ENCODE peak calls at places on chromosomes 11 and 22, in seven cellular contexts. One of them, this sample, is unnamed.

GRCh38 chr11:71489311-71490043 is 36.5 kb downstream of the NADSYN1 start:
- DNase-seq in fibroblast of lung: peak
- DNase-seq in substantia nigra: no peak
- DNase-seq in NCI-H345: no peak
- DNase-seq in uterus: no peak
- DNase-seq in amniotic stem cell: no peak
- DNase-seq in activated T-helper 1 cell treated with anti-CD3 and anti-CD28 coated beads, Interleukin-12 subunit alpha, Interleukin-12 subunit beta, Interleukin-2, Interleukin-4 antibody, amounts not matched to agents 30 ng/mL and 10 ng/mL and 1 ng/mL, durations not matched to agents 14 hours and 24 hours and 36 hours: peak
- DNase-seq in this sample: no peak

GRCh38 chr22:29719894-29720645 is at the start of gene CABP7:
- DNase-seq in fibroblast of lung: no peak
- DNase-seq in substantia nigra: no peak
- DNase-seq in NCI-H345: peak
- DNase-seq in uterus: no peak
- DNase-seq in amniotic stem cell: no peak
- DNase-seq in activated T-helper 1 cell treated with anti-CD3 and anti-CD28 coated beads, Interleukin-12 subunit alpha, Interleukin-12 subunit beta, Interleukin-2, Interleukin-4 antibody, amounts not matched to agents 30 ng/mL and 10 ng/mL and 1 ng/mL, durations not matched to agents 14 hours and 24 hours and 36 hours: no peak
- DNase-seq in this sample: no peak

GRCh38 chr11:41499429-41499828 is 40.0 kb upstream of the LRRC4C start:
- DNase-seq in fibroblast of lung: peak
- DNase-seq in substantia nigra: no peak
- DNase-seq in NCI-H345: no peak
- DNase-seq in uterus: no peak
- DNase-seq in amniotic stem cell: no peak
- DNase-seq in activated T-helper 1 cell treated with anti-CD3 and anti-CD28 coated beads, Interleukin-12 subunit alpha, Interleukin-12 subunit beta, Interleukin-2, Interleukin-4 antibody, amounts not matched to agents 30 ng/mL and 10 ng/mL and 1 ng/mL, durations not matched to agents 14 hours and 24 hours and 36 hours: no peak
- DNase-seq in this sample: no peak

GRCh38 chr11:40306938-40307548 is 1152.4 kb downstream of the LRRC4C start:
- DNase-seq in fibroblast of lung: peak
- DNase-seq in substantia nigra: no peak
- DNase-seq in NCI-H345: peak
- DNase-seq in uterus: no peak
- DNase-seq in amniotic stem cell: peak
- DNase-seq in activated T-helper 1 cell treated with anti-CD3 and anti-CD28 coated beads, Interleukin-12 subunit alpha, Interleukin-12 subunit beta, Interleukin-2, Interleukin-4 antibody, amounts not matched to agents 30 ng/mL and 10 ng/mL and 1 ng/mL, durations not matched to agents 14 hours and 24 hours and 36 hours: no peak
- DNase-seq in this sample: peak

GRCh38 chr11:20342347-20343279 is 20.9 kb upstream of the HTATIP2 start:
- DNase-seq in fibroblast of lung: no peak
- DNase-seq in substantia nigra: no peak
- DNase-seq in NCI-H345: no peak
- DNase-seq in uterus: no peak
- DNase-seq in amniotic stem cell: no peak
- DNase-seq in activated T-helper 1 cell treated with anti-CD3 and anti-CD28 coated beads, Interleukin-12 subunit alpha, Interleukin-12 subunit beta, Interleukin-2, Interleukin-4 antibody, amounts not matched to agents 30 ng/mL and 10 ng/mL and 1 ng/mL, durations not matched to agents 14 hours and 24 hours and 36 hours: no peak
- DNase-seq in this sample: no peak

GRCh38 chr22:46131151-46131587 is 19.2 kb upstream of the PPARA start:
- DNase-seq in fibroblast of lung: no peak
- DNase-seq in substantia nigra: no peak
- DNase-seq in NCI-H345: no peak
- DNase-seq in uterus: no peak
- DNase-seq in amniotic stem cell: no peak
- DNase-seq in activated T-helper 1 cell treated with anti-CD3 and anti-CD28 coated beads, Interleukin-12 subunit alpha, Interleukin-12 subunit beta, Interleukin-2, Interleukin-4 antibody, amounts not matched to agents 30 ng/mL and 10 ng/mL and 1 ng/mL, durations not matched to agents 14 hours and 24 hours and 36 hours: no peak
- DNase-seq in this sample: no peak

GRCh38 chr11:45859661-45860140 is 12.4 kb downstream of the CRY2 start:
- DNase-seq in fibroblast of lung: peak
- DNase-seq in substantia nigra: peak
- DNase-seq in NCI-H345: no peak
- DNase-seq in uterus: peak
- DNase-seq in amniotic stem cell: peak
- DNase-seq in activated T-helper 1 cell treated with anti-CD3 and anti-CD28 coated beads, Interleukin-12 subunit alpha, Interleukin-12 subunit beta, Interleukin-2, Interleukin-4 antibody, amounts not matched to agents 30 ng/mL and 10 ng/mL and 1 ng/mL, durations not matched to agents 14 hours and 24 hours and 36 hours: no peak
- DNase-seq in this sample: peak

GRCh38 chr11:93484716-93485115 is 58.5 kb downstream of the SMCO4 start:
- DNase-seq in fibroblast of lung: peak
- DNase-seq in substantia nigra: no peak
- DNase-seq in NCI-H345: no peak
- DNase-seq in uterus: no peak
- DNase-seq in amniotic stem cell: no peak
- DNase-seq in activated T-helper 1 cell treated with anti-CD3 and anti-CD28 coated beads, Interleukin-12 subunit alpha, Interleukin-12 subunit beta, Interleukin-2, Interleukin-4 antibody, amounts not matched to agents 30 ng/mL and 10 ng/mL and 1 ng/mL, durations not matched to agents 14 hours and 24 hours and 36 hours: no peak
- DNase-seq in this sample: peak

GRCh38 chr22:35140879-35141745 is 75.2 kb downstream of the ISX start:
- DNase-seq in fibroblast of lung: no peak
- DNase-seq in substantia nigra: no peak
- DNase-seq in NCI-H345: no peak
- DNase-seq in uterus: no peak
- DNase-seq in amniotic stem cell: no peak
- DNase-seq in activated T-helper 1 cell treated with anti-CD3 and anti-CD28 coated beads, Interleukin-12 subunit alpha, Interleukin-12 subunit beta, Interleukin-2, Interleukin-4 antibody, amounts not matched to agents 30 ng/mL and 10 ng/mL and 1 ng/mL, durations not matched to agents 14 hours and 24 hours and 36 hours: no peak
- DNase-seq in this sample: no peak

GRCh38 chr22:41947181-41948080 is 479 bp upstream of the CENPM start:
- DNase-seq in fibroblast of lung: no peak
- DNase-seq in substantia nigra: no peak
- DNase-seq in NCI-H345: no peak
- DNase-seq in uterus: no peak
- DNase-seq in amniotic stem cell: no peak
- DNase-seq in activated T-helper 1 cell treated with anti-CD3 and anti-CD28 coated beads, Interleukin-12 subunit alpha, Interleukin-12 subunit beta, Interleukin-2, Interleukin-4 antibody, amounts not matched to agents 30 ng/mL and 10 ng/mL and 1 ng/mL, durations not matched to agents 14 hours and 24 hours and 36 hours: no peak
- DNase-seq in this sample: no peak

GRCh38 chr22:18067548-18068341 is 10.0 kb upstream of the PEX26 start:
- DNase-seq in fibroblast of lung: peak
- DNase-seq in substantia nigra: no peak
- DNase-seq in NCI-H345: no peak
- DNase-seq in uterus: no peak
- DNase-seq in amniotic stem cell: no peak
- DNase-seq in activated T-helper 1 cell treated with anti-CD3 and anti-CD28 coated beads, Interleukin-12 subunit alpha, Interleukin-12 subunit beta, Interleukin-2, Interleukin-4 antibody, amounts not matched to agents 30 ng/mL and 10 ng/mL and 1 ng/mL, durations not matched to agents 14 hours and 24 hours and 36 hours: no peak
- DNase-seq in this sample: no peak

GRCh38 chr11:26947379-26947844 is 46.5 kb upstream of the FIBIN start:
- DNase-seq in fibroblast of lung: peak
- DNase-seq in substantia nigra: no peak
- DNase-seq in NCI-H345: no peak
- DNase-seq in uterus: peak
- DNase-seq in amniotic stem cell: peak
- DNase-seq in activated T-helper 1 cell treated with anti-CD3 and anti-CD28 coated beads, Interleukin-12 subunit alpha, Interleukin-12 subunit beta, Interleukin-2, Interleukin-4 antibody, amounts not matched to agents 30 ng/mL and 10 ng/mL and 1 ng/mL, durations not matched to agents 14 hours and 24 hours and 36 hours: no peak
- DNase-seq in this sample: peak

GRCh38 chr11:28146123-28146751 is 38.0 kb downstream of the METTL15 start:
- DNase-seq in fibroblast of lung: peak
- DNase-seq in substantia nigra: no peak
- DNase-seq in NCI-H345: no peak
- DNase-seq in uterus: no peak
- DNase-seq in amniotic stem cell: peak
- DNase-seq in activated T-helper 1 cell treated with anti-CD3 and anti-CD28 coated beads, Interleukin-12 subunit alpha, Interleukin-12 subunit beta, Interleukin-2, Interleukin-4 antibody, amounts not matched to agents 30 ng/mL and 10 ng/mL and 1 ng/mL, durations not matched to agents 14 hours and 24 hours and 36 hours: no peak
- DNase-seq in this sample: peak

GRCh38 chr22:20130739-20131592 is 638 bp upstream of the ZDHHC8 start:
- DNase-seq in fibroblast of lung: peak
- DNase-seq in substantia nigra: peak
- DNase-seq in NCI-H345: peak
- DNase-seq in uterus: peak
- DNase-seq in amniotic stem cell: peak
- DNase-seq in activated T-helper 1 cell treated with anti-CD3 and anti-CD28 coated beads, Interleukin-12 subunit alpha, Interleukin-12 subunit beta, Interleukin-2, Interleukin-4 antibody, amounts not matched to agents 30 ng/mL and 10 ng/mL and 1 ng/mL, durations not matched to agents 14 hours and 24 hours and 36 hours: peak
- DNase-seq in this sample: no peak

GRCh38 chr22:24416095-24416494 is 11.3 kb upstream of the ADORA2A start:
- DNase-seq in fibroblast of lung: no peak
- DNase-seq in substantia nigra: no peak
- DNase-seq in NCI-H345: no peak
- DNase-seq in uterus: no peak
- DNase-seq in amniotic stem cell: no peak
- DNase-seq in activated T-helper 1 cell treated with anti-CD3 and anti-CD28 coated beads, Interleukin-12 subunit alpha, Interleukin-12 subunit beta, Interleukin-2, Interleukin-4 antibody, amounts not matched to agents 30 ng/mL and 10 ng/mL and 1 ng/mL, durations not matched to agents 14 hours and 24 hours and 36 hours: no peak
- DNase-seq in this sample: no peak

GRCh38 chr11:61601512-61601911 is 20.6 kb upstream of the SYT7 start:
- DNase-seq in fibroblast of lung: no peak
- DNase-seq in substantia nigra: no peak
- DNase-seq in NCI-H345: peak
- DNase-seq in uterus: no peak
- DNase-seq in amniotic stem cell: no peak
- DNase-seq in activated T-helper 1 cell treated with anti-CD3 and anti-CD28 coated beads, Interleukin-12 subunit alpha, Interleukin-12 subunit beta, Interleukin-2, Interleukin-4 antibody, amounts not matched to agents 30 ng/mL and 10 ng/mL and 1 ng/mL, durations not matched to agents 14 hours and 24 hours and 36 hours: no peak
- DNase-seq in this sample: no peak

GRCh38 chr22:39567135-39567946 is 3.2 kb upstream of the CACNA1I start:
- DNase-seq in fibroblast of lung: no peak
- DNase-seq in substantia nigra: no peak
- DNase-seq in NCI-H345: no peak
- DNase-seq in uterus: no peak
- DNase-seq in amniotic stem cell: no peak
- DNase-seq in activated T-helper 1 cell treated with anti-CD3 and anti-CD28 coated beads, Interleukin-12 subunit alpha, Interleukin-12 subunit beta, Interleukin-2, Interleukin-4 antibody, amounts not matched to agents 30 ng/mL and 10 ng/mL and 1 ng/mL, durations not matched to agents 14 hours and 24 hours and 36 hours: peak
- DNase-seq in this sample: no peak

GRCh38 chr11:6298605-6299004 is 21.7 kb downstream of the CAVIN3 start:
- DNase-seq in fibroblast of lung: peak
- DNase-seq in substantia nigra: no peak
- DNase-seq in NCI-H345: no peak
- DNase-seq in uterus: no peak
- DNase-seq in amniotic stem cell: no peak
- DNase-seq in activated T-helper 1 cell treated with anti-CD3 and anti-CD28 coated beads, Interleukin-12 subunit alpha, Interleukin-12 subunit beta, Interleukin-2, Interleukin-4 antibody, amounts not matched to agents 30 ng/mL and 10 ng/mL and 1 ng/mL, durations not matched to agents 14 hours and 24 hours and 36 hours: no peak
- DNase-seq in this sample: no peak

GRCh38 chr11:129620705-129621104 is 194.9 kb upstream of the TMEM45B start:
- DNase-seq in fibroblast of lung: peak
- DNase-seq in substantia nigra: no peak
- DNase-seq in NCI-H345: peak
- DNase-seq in uterus: no peak
- DNase-seq in amniotic stem cell: no peak
- DNase-seq in activated T-helper 1 cell treated with anti-CD3 and anti-CD28 coated beads, Interleukin-12 subunit alpha, Interleukin-12 subunit beta, Interleukin-2, Interleukin-4 antibody, amounts not matched to agents 30 ng/mL and 10 ng/mL and 1 ng/mL, durations not matched to agents 14 hours and 24 hours and 36 hours: no peak
- DNase-seq in this sample: no peak